ENCODE peak calls at places on chromosomes 1 and 21, in six cellular contexts. Y is Calu3, N is H4, S is GM23248, B is heart right ventricle, X is H9. P is an unnamed sample.

GRCh38 chr1:223844521-223844961 is 1.2 kb downstream of the TP53BP2 start:
- DNase-seq in Y (no peak), N (no peak), S (peak), B (no peak), X (no peak), P (no peak)

GRCh38 chr1:26287033-26287711 is 7.3 kb downstream of the SH3BGRL3 start:
- DNase-seq in Y (no peak), N (no peak), S (peak), B (no peak), X (peak), P (no peak)

GRCh38 chr1:201265771-201266170 is 17.5 kb upstream of the PKP1 start:
- DNase-seq in Y (no peak), N (no peak), S (peak), B (no peak), X (no peak), P (no peak)

GRCh38 chr1:205248793-205249601 is 21.3 kb downstream of the TMCC2 start:
- DNase-seq in Y (no peak), N (peak), S (no peak), B (peak), X (no peak), P (peak)

GRCh38 chr1:28971980-28972771 is 57.8 kb downstream of the EPB41 start:
- DNase-seq in Y (no peak), N (peak), S (peak), B (no peak), X (no peak), P (peak)

GRCh38 chr1:19651141-19651737 is 7.1 kb downstream of the NBL1 start:
- DNase-seq in Y (no peak), N (no peak), S (peak), B (peak), X (peak), P (no peak)

GRCh38 chr1:101075926-101076325 is 50.3 kb upstream of the DPH5 start:
- DNase-seq in Y (no peak), N (no peak), S (no peak), B (no peak), X (no peak), P (no peak)

GRCh38 chr21:42287193-42288083 is 27.8 kb downstream of the TFF3 start:
- DNase-seq in Y (no peak), N (no peak), S (no peak), B (no peak), X (no peak), P (no peak)

GRCh38 chr21:15061747-15062146 is 3.1 kb downstream of the NRIP1 start:
- DNase-seq in Y (no peak), N (no peak), S (no peak), B (no peak), X (no peak), P (peak)

GRCh38 chr1:159821171-159821867 is 5.4 kb upstream of the SLAMF8 start:
- DNase-seq in Y (no peak), N (no peak), S (peak), B (no peak), X (peak), P (no peak)

GRCh38 chr1:168321945-168322344 is 41.3 kb downstream of the TBX19 start:
- DNase-seq in Y (peak), N (no peak), S (peak), B (no peak), X (no peak), P (peak)

GRCh38 chr1:167782946-167783345 is 61.2 kb downstream of the MPZL1 start:
- DNase-seq in Y (no peak), N (no peak), S (peak), B (no peak), X (no peak), P (no peak)

GRCh38 chr21:24290151-24290833 is 1317.0 kb downstream of the MRPL39 start:
- DNase-seq in Y (no peak), N (peak), S (no peak), B (no peak), X (no peak), P (no peak)

GRCh38 chr1:40107290-40107959 is 10.4 kb upstream of the PPT1 start:
- DNase-seq in Y (peak), N (no peak), S (no peak), B (no peak), X (no peak), P (no peak)

GRCh38 chr1:59521456-59521855 is 224.6 kb downstream of the FGGY start:
- DNase-seq in Y (no peak), N (no peak), S (peak), B (no peak), X (no peak), P (no peak)

GRCh38 chr21:46219591-46220239 is 8.9 kb downstream of the LSS start:
- DNase-seq in Y (no peak), N (no peak), S (no peak), B (peak), X (no peak), P (no peak)

P was measured in Caki2.